ENCODE peak calls at places on chromosome X, in ten cellular contexts. U is lower lobe of right lung, I is NB4, A is cardiac muscle cell, H is fibroblast of the aortic adventitia, Q is right atrium auricular region, T is fibroblast of lung, Z is BE2C, G is tibial nerve, C is heart right ventricle. B is an unnamed sample.

GRCh38 chrX:112840382-112841113 is at the start of gene AMOT:
- DNase-seq in Q (peak; percentile 61), G (peak; percentile 54), C (peak; percentile 79), U (peak; percentile 80), I (peak; percentile 31), T (peak; percentile 75), Z (peak; percentile 90), H (peak; percentile 33), A (peak; percentile 72), B (peak; percentile 96)

GRCh38 chrX:74251006-74251930 is 52.7 kb upstream of the ZCCHC13 start:
- DNase-seq in Z (no peak), U (no peak), Q (no peak), T (peak; percentile 56), I (peak; percentile 90), G (no peak), A (peak; percentile 82), C (no peak), H (peak; percentile 62), B (no peak)

GRCh38 chrX:47191331-47191730 is 2.3 kb upstream of the UBA1 start:
- DNase-seq in G (no peak), I (peak; percentile 38), U (no peak), C (no peak), Q (no peak), H (no peak), T (no peak), A (no peak), Z (no peak), B (peak; percentile 23)

GRCh38 chrX:20594985-20595384 is 328.3 kb upstream of the RPS6KA3 start:
- DNase-seq in G (no peak), Q (no peak), T (peak; percentile 34), Z (no peak), H (peak; percentile 21), A (peak; percentile 19), I (no peak), U (no peak), C (no peak), B (no peak)

GRCh38 chrX:56729152-56729557 is at the start of gene NBDY:
- DNase-seq in U (no peak), Z (peak; percentile 49), C (peak; percentile 20), H (peak; percentile 47), G (no peak), T (peak; percentile 56), Q (peak; percentile 62), I (peak; percentile 53), A (peak; percentile 52), B (peak; percentile 27)

GRCh38 chrX:120015145-120016067 is 62.1 kb downstream of the RHOXF2B start:
- DNase-seq in Q (no peak), T (no peak), U (peak; percentile 44), H (no peak), C (no peak), Z (no peak), I (peak; percentile 54), G (no peak), A (peak; percentile 18), B (peak; percentile 28)

GRCh38 chrX:13103914-13104274 is 59.5 kb upstream of the FAM9C start:
- DNase-seq in H (no peak), U (no peak), A (no peak), T (no peak), I (no peak), Q (no peak), G (no peak), Z (no peak), C (no peak), B (no peak)

GRCh38 chrX:13180807-13181206 is 136.4 kb upstream of the FAM9C start:
- DNase-seq in H (peak; percentile 60), A (peak; percentile 82), G (no peak), Q (no peak), T (peak; percentile 79), Z (no peak), C (no peak), U (no peak), I (peak; percentile 55), B (no peak)

GRCh38 chrX:40807384-40807783 is 72.0 kb upstream of the MED14 start:
- DNase-seq in Q (no peak), C (no peak), I (no peak), A (no peak), H (no peak), T (no peak), U (no peak), Z (no peak), G (no peak), B (no peak)

GRCh38 chrX:52359614-52360232 is 9.1 kb upstream of the XAGE2 start:
- DNase-seq in Q (no peak), U (no peak), G (no peak), I (no peak), H (peak; percentile 68), Z (no peak), A (peak; percentile 60), T (no peak), C (no peak), B (no peak)

GRCh38 chrX:12802741-12803140 is 11.5 kb downstream of the PRPS2 start:
- DNase-seq in T (no peak), Z (no peak), Q (no peak), G (no peak), C (no peak), A (no peak), H (no peak), I (peak; percentile 13), U (no peak), B (no peak)

GRCh38 chrX:41001327-41001726 is 83.9 kb upstream of the USP9X start:
- DNase-seq in H (no peak), A (peak; percentile 7), U (no peak), Z (no peak), I (no peak), G (no peak), Q (no peak), C (no peak), T (no peak), B (no peak)

GRCh38 chrX:275967-276587 is 5.1 kb upstream of the PLCXD1 start:
- DNase-seq in Q (peak; percentile 78), H (peak; percentile 34), I (peak; percentile 71), G (peak; percentile 59), C (peak; percentile 86), A (peak; percentile 27), T (peak; percentile 40), U (peak; percentile 92), Z (peak; percentile 35), B (peak; percentile 69)

GRCh38 chrX:72393836-72394517 is 88.3 kb upstream of the CITED1 start:
- DNase-seq in C (no peak), H (no peak), G (no peak), T (peak; percentile 69), A (no peak), U (no peak), Q (no peak), I (no peak), Z (no peak), B (no peak)

GRCh38 chrX:22950278-22951266 is 49.2 kb upstream of the DDX53 start:
- DNase-seq in C (no peak), Z (peak; percentile 30), G (no peak), Q (no peak), A (peak; percentile 93), H (peak; percentile 91), U (no peak), I (peak; percentile 59), T (peak; percentile 91), B (no peak)

GRCh38 chrX:15465896-15466651 is 27.1 kb downstream of the PIR start:
- DNase-seq in T (no peak), A (peak; percentile 44), H (peak; percentile 50), G (no peak), U (no peak), Q (no peak), Z (no peak), I (peak; percentile 11), C (no peak), B (no peak)
- TF ChIP-seq CTCF in T (no peak), A (peak; percentile 6), H (no peak), G (no peak), U (no peak), Q (no peak), Z (peak; percentile 31), I (peak; percentile 11), C (no peak), B (no peak)

GRCh38 chrX:152821145-152821765 is 9.3 kb downstream of the CETN2 start:
- DNase-seq in U (no peak), I (peak; percentile 41), G (no peak), H (peak; percentile 29), C (no peak), T (peak; percentile 11), A (peak; percentile 31), Z (peak; percentile 66), Q (no peak), B (peak; percentile 55)
- TF ChIP-seq CTCF in U (peak; percentile 45), I (peak; percentile 55), G (peak; percentile 6), H (peak; percentile 57), C (peak; percentile 15), T (peak; percentile 35), A (peak; percentile 56), Z (peak; percentile 79), Q (peak; percentile 56), B (peak; percentile 50)

DNA sequence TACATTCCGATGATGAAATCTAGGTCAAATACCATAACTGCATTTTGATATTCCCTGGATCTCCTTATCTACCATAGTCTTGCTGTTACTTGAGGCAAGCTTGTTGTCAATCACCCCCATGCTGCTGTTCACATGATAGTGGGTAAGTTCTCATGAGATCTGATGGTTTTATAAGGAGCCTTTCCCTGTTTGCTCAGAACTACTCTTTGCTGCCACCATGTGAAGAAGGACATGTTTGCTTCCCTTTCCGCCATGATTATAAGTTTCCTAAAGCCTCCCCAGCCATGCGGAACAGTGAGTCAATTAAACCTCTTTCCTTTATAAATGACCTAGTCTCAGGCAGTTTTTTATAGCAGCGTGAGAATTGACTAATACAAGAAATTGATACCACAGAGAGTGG is 432.0 kb downstream of the GLUD2 start:
- DNase-seq in I (peak; percentile 2), Z (no peak), C (no peak), Q (no peak), G (no peak), U (no peak), H (no peak), T (no peak), A (peak; percentile 5), B (no peak)
- TF ChIP-seq CTCF in I (no peak), Z (no peak), C (no peak), Q (no peak), G (no peak), U (no peak), H (no peak), T (no peak), A (peak; percentile 4), B (no peak)

GRCh38 chrX:45322382-45322781 is 121.7 kb upstream of the DIPK2B start:
- DNase-seq in Q (no peak), U (no peak), A (peak; percentile 80), I (peak; percentile 46), H (peak; percentile 87), Z (no peak), G (peak; percentile 12), C (no peak), T (peak; percentile 75), B (peak; percentile 1)
- TF ChIP-seq CTCF in Q (peak; percentile 65), U (peak; percentile 41), A (peak; percentile 49), I (no peak), H (peak; percentile 65), Z (no peak), G (peak; percentile 26), C (peak; percentile 17), T (peak; percentile 48), B (peak; percentile 18)

GRCh38 chrX:16664626-16665025 is 14.7 kb downstream of the S100G start:
- DNase-seq in U (no peak), A (no peak), Q (no peak), H (no peak), G (no peak), C (no peak), I (no peak), Z (no peak), T (no peak), B (no peak)
- TF ChIP-seq CTCF in U (no peak), A (no peak), Q (no peak), H (peak; percentile 15), G (no peak), C (no peak), I (no peak), Z (peak; percentile 27), T (no peak), B (no peak)

GRCh38 chrX:8647176-8647575 is 84.8 kb downstream of the ANOS1 start:
- DNase-seq in T (peak; percentile 15), Z (no peak), Q (no peak), G (no peak), A (peak; percentile 27), H (no peak), C (no peak), U (no peak), I (peak; percentile 40), B (no peak)
- TF ChIP-seq CTCF in T (no peak), Z (no peak), Q (no peak), G (no peak), A (no peak), H (no peak), C (no peak), U (no peak), I (no peak), B (no peak)